ENCODE peak calls at places on chromosomes 7 and 10, in five cellular contexts. T is left ventricle myocardium inferior, Y is kidney tubule cell, K is AG04449, B is iris pigment epithelial cell. J is an unnamed sample.

GRCh38 chr7:77427996-77428603 is 12.0 kb upstream of the GSAP start:
- DNase-seq in B (peak), Y (peak), K (no peak), T (no peak), J (no peak)

GRCh38 chr10:100392686-100393003 is 45.6 kb downstream of the SCD start:
- DNase-seq in Y (no peak), B (no peak), K (no peak), T (no peak), J (no peak)

GRCh38 chr7:159105066-159105780 is 39.4 kb downstream of the VIPR2 start:
- DNase-seq in T (no peak), B (no peak), K (no peak), Y (no peak), J (no peak)

GRCh38 chr10:127774771-127775559 is 38.0 kb downstream of the FOXI2 start:
- DNase-seq in K (no peak), T (no peak), Y (peak), B (no peak), J (no peak)

GRCh38 chr10:114095676-114096331 is 52.1 kb downstream of the ADRB1 start:
- DNase-seq in Y (no peak), B (no peak), T (no peak), K (no peak), J (no peak)

GRCh38 chr7:2374401-2374800 is 19.8 kb downstream of the EIF3B start:
- DNase-seq in B (no peak), Y (no peak), T (no peak), K (no peak), J (no peak)

GRCh38 chr7:142420554-142421362 is 162.9 kb upstream of the PRSS58 start:
- DNase-seq in K (no peak), Y (peak), T (no peak), B (peak), J (no peak)

GRCh38 chr7:85186083-85186520 is 754 bp downstream of the SEMA3D start:
- DNase-seq in Y (peak), B (peak), K (no peak), T (no peak), J (no peak)

J was measured in AG04450.